ENCODE peak calls at places on chromosome X, in eight cellular contexts. F is ovary, B is SK-N-SH, R is Peyer's patch, K is upper lobe of right lung, Z is heart right ventricle, P is fibroblast of lung, V is thoracic aorta. Q is an unnamed sample.
A peak's percentile ranks its signal among the peaks of the same experiment; 100 is the strongest.

GRCh38 chrX:50067435-50068292 is 133.1 kb downstream of the AKAP4 start:
- DNase-seq in F (no peak), B (peak; percentile 66), R (peak; percentile 59), K (no peak), Z (no peak), P (peak; percentile 40), V (peak; percentile 1), Q (no peak)

GRCh38 chrX:10579753-10580060 is 40.7 kb downstream of the MID1 start:
- DNase-seq in F (no peak), B (no peak), R (no peak), K (no peak), Z (no peak), P (peak; percentile 39), V (no peak), Q (no peak)

GRCh38 chrX:76971393-76972376 is 475.5 kb upstream of the FGF16 start:
- DNase-seq in F (no peak), B (no peak), R (no peak), K (no peak), Z (no peak), P (no peak), V (no peak), Q (no peak)

GRCh38 chrX:48958635-48959094 is 1.3 kb upstream of the OTUD5 start:
- DNase-seq in F (no peak), B (no peak), R (peak; percentile 70), K (peak; percentile 64), Z (peak; percentile 37), P (peak; percentile 66), V (peak; percentile 19), Q (peak; percentile 82)

GRCh38 chrX:79181401-79181800 is 36.9 kb downstream of the GPR174 start:
- DNase-seq in F (no peak), B (no peak), R (no peak), K (no peak), Z (no peak), P (no peak), V (no peak), Q (no peak)

GRCh38 chrX:9459349-9459748 is 5.5 kb upstream of the TBL1X start:
- DNase-seq in F (no peak), B (no peak), R (no peak), K (no peak), Z (no peak), P (no peak), V (no peak), Q (no peak)

GRCh38 chrX:114774691-114775090 is 190.8 kb downstream of the HTR2C start:
- DNase-seq in F (no peak), B (no peak), R (no peak), K (no peak), Z (no peak), P (no peak), V (no peak), Q (no peak)

GRCh38 chrX:154485150-154486051 is 1.0 kb downstream of the UBL4A start:
- DNase-seq in F (no peak), B (no peak), R (no peak), K (no peak), Z (no peak), P (no peak), V (no peak), Q (peak; percentile 71)

GRCh38 chrX:150225756-150226155 is 137.4 kb upstream of the MAMLD1 start:
- DNase-seq in F (no peak), B (no peak), R (no peak), K (no peak), Z (no peak), P (no peak), V (no peak), Q (no peak)

GRCh38 chrX:57587062-57587461 is 4.7 kb upstream of the ZXDB start:
- DNase-seq in F (no peak), B (no peak), R (no peak), K (no peak), Z (no peak), P (no peak), V (no peak), Q (no peak)

GRCh38 chrX:8668797-8669196 is 63.1 kb downstream of the ANOS1 start:
- DNase-seq in F (no peak), B (no peak), R (no peak), K (no peak), Z (no peak), P (no peak), V (no peak), Q (no peak)

GRCh38 chrX:261858-262390 is 19.3 kb upstream of the PLCXD1 start:
- DNase-seq in F (peak; percentile 4), B (no peak), R (no peak), K (no peak), Z (no peak), P (no peak), V (no peak), Q (no peak)
- H3K4me1 ChIP-seq in F (peaks cover 3% of the 10 kb centered on the region), B (no peaks in the 10 kb centered on the region), R (no peaks in the 10 kb centered on the region), K (peaks cover 10% of the 10 kb centered on the region), Z (peaks cover 5% of the 10 kb centered on the region), P (peaks cover 2% of the 10 kb centered on the region), V (no peaks in the 10 kb centered on the region), Q (no peaks in the 10 kb centered on the region)

GRCh38 chrX:119826399-119826959 is 26.3 kb downstream of the UPF3B start:
- DNase-seq in F (no peak), B (no peak), R (no peak), K (no peak), Z (no peak), P (peak; percentile 26), V (no peak), Q (no peak)
- H3K27ac ChIP-seq in F (peak overlapping the region; percentile 23), B (no peak overlapping the region), R (no peak overlapping the region), K (no peak overlapping the region), Z (no peak overlapping the region), P (no peak overlapping the region), V (no peak overlapping the region), Q (no peak overlapping the region)

GRCh38 chrX:12802741-12803140 is 11.5 kb downstream of the PRPS2 start:
- DNase-seq in F (no peak), B (no peak), R (no peak), K (no peak), Z (no peak), P (no peak), V (no peak), Q (no peak)

GRCh38 chrX:12804655-12805054 is 13.4 kb downstream of the PRPS2 start:
- DNase-seq in F (no peak), B (no peak), R (no peak), K (no peak), Z (no peak), P (no peak), V (no peak), Q (no peak)

DNA sequence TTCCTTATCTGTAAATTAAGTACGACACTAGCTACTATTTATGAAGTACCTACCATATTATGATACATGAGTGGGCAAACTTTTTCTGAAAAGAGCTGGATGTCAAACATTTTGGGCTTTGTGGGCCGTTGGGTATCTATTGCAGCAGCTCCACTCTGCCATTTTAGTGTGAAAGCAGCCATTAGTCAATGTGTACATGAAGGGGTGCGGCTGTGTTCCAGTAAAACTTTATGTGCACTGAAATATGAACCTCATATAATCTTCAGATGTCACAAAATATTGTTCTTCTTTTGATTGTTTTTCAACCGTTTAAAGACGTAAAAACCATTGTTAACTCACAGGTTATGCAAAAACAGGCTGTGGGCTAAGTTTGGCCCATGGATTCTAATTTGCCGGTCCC is 14.1 kb downstream of the PRPS2 start:
- DNase-seq in F (no peak), B (no peak), R (no peak), K (no peak), Z (no peak), P (no peak), V (no peak), Q (no peak)
- H3K36me3 ChIP-seq in F (no peaks in the 10 kb centered on the region), B (peaks cover 4% of the 10 kb centered on the region), R (no peaks in the 10 kb centered on the region), K (no peaks in the 10 kb centered on the region), Z (no peaks in the 10 kb centered on the region), P (peaks cover 2% of the 10 kb centered on the region), V (no peaks in the 10 kb centered on the region), Q (no peaks in the 10 kb centered on the region)

GRCh38 chrX:106903291-106903820 is at the start of gene RIPPLY1:
- DNase-seq in F (no peak), B (no peak), R (no peak), K (no peak), Z (no peak), P (no peak), V (no peak), Q (no peak)
- H3K4me1 ChIP-seq in F (no peaks in the 10 kb centered on the region), B (no peaks in the 10 kb centered on the region), R (no peaks in the 10 kb centered on the region), K (no peaks in the 10 kb centered on the region), Z (no peaks in the 10 kb centered on the region), P (no peaks in the 10 kb centered on the region), V (no peaks in the 10 kb centered on the region), Q (no peaks in the 10 kb centered on the region)

GRCh38 chrX:67585401-67585800 is 41.6 kb downstream of the AR start:
- DNase-seq in F (no peak), B (no peak), R (no peak), K (no peak), Z (no peak), P (no peak), V (no peak), Q (no peak)

GRCh38 chrX:67582436-67582835 is 38.6 kb downstream of the AR start:
- DNase-seq in F (no peak), B (no peak), R (no peak), K (no peak), Z (no peak), P (no peak), V (no peak), Q (no peak)

GRCh38 chrX:67587946-67588624 is 44.3 kb downstream of the AR start:
- DNase-seq in F (no peak), B (no peak), R (no peak), K (no peak), Z (peak; percentile 4), P (no peak), V (no peak), Q (peak; percentile 64)

GRCh38 chrX:67583171-67583570 is 39.4 kb downstream of the AR start:
- DNase-seq in F (no peak), B (no peak), R (no peak), K (no peak), Z (no peak), P (no peak), V (no peak), Q (no peak)
- H3K27ac ChIP-seq in F (no peak overlapping the region), B (no peak overlapping the region), R (no peak overlapping the region), K (no peak overlapping the region), Z (no peak overlapping the region), P (no peak overlapping the region), V (no peak overlapping the region), Q (no peak overlapping the region)

GRCh38 chrX:7117587-7117986 is 29.9 kb upstream of the STS start:
- DNase-seq in F (no peak), B (no peak), R (no peak), K (no peak), Z (no peak), P (no peak), V (no peak), Q (no peak)
- H3K36me3 ChIP-seq in F (no peaks in the 10 kb centered on the region), B (no peaks in the 10 kb centered on the region), R (no peaks in the 10 kb centered on the region), K (no peaks in the 10 kb centered on the region), Z (no peaks in the 10 kb centered on the region), P (no peaks in the 10 kb centered on the region), V (no peaks in the 10 kb centered on the region), Q (no peaks in the 10 kb centered on the region)

DNA sequence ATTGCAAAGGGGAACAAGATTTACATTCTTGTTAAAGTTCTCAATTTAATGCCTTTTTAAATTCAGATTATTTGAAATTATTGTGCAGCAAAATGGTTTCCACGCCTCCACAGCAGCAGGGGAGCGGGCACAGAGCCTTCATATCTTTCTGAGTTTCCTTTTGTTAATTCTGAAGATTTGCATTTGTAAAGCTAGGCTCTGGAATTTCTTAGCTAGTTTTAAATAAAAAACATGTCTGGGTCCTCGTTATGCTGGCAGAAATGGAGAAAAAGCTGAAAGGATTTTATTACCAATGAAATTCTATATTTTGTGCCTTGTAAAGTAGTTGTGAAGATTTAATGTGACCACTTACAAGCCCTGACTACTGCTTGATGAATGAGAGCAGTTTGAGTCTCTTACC is 40.8 kb upstream of the MAGED1 start:
- DNase-seq in F (no peak), B (no peak), R (no peak), K (no peak), Z (no peak), P (no peak), V (no peak), Q (no peak)
- H3K4me1 ChIP-seq in F (no peaks in the 10 kb centered on the region), B (no peaks in the 10 kb centered on the region), R (no peaks in the 10 kb centered on the region), K (no peaks in the 10 kb centered on the region), Z (no peaks in the 10 kb centered on the region), P (no peaks in the 10 kb centered on the region), V (no peaks in the 10 kb centered on the region), Q (no peaks in the 10 kb centered on the region)

Q was measured in sigmoid colon.